ENCODE peak calls at places on chromosomes 11 and 22, in six cellular contexts. L is GM03348; B is anterior cingulate cortex; C is kidney glomerular epithelial cell; N is activated CD4-positive, alpha-beta memory T cell treated with anti-CD3 and anti-CD28 coated beads for 36 hours; D is foreskin keratinocyte. A is an unnamed sample.
A peak's percentile ranks its signal among the peaks of the same experiment; 100 is the strongest.

GRCh38 chr11:19191530-19192169 is 10.1 kb downstream of the CSRP3 start:
- DNase-seq in L (no peak), C (no peak), N (no peak), D (no peak), B (no peak), A (no peak)

GRCh38 chr22:44710474-44711235 is 8.7 kb downstream of the PRR5 start:
- DNase-seq in C (no peak), B (no peak), L (no peak), D (no peak), N (peak; percentile 21), A (no peak)

GRCh38 chr11:45045692-45046471 is 95.2 kb upstream of the TP53I11 start:
- DNase-seq in N (peak; percentile 38), B (no peak), L (peak; percentile 85), D (peak; percentile 76), C (peak; percentile 30), A (no peak)

GRCh38 chr11:71449596-71449995 is 1.4 kb upstream of the DHCR7 start:
- DNase-seq in D (no peak), B (no peak), C (no peak), N (no peak), L (no peak), A (no peak)

GRCh38 chr11:28524098-28524497 is 415.9 kb downstream of the METTL15 start:
- DNase-seq in L (no peak), B (no peak), N (no peak), D (peak; percentile 60), C (no peak), A (no peak)

GRCh38 chr11:67286621-67287333 is 2.3 kb upstream of the ANKRD13D start:
- DNase-seq in C (no peak), N (peak; percentile 45), B (no peak), L (no peak), D (no peak), A (no peak)

GRCh38 chr11:76824083-76824939 is 36.4 kb upstream of the ACER3 start:
- DNase-seq in N (no peak), L (no peak), D (peak; percentile 82), C (no peak), B (no peak), A (no peak)

GRCh38 chr22:27512283-27512761 is 289.2 kb downstream of the MN1 start:
- DNase-seq in C (no peak), B (no peak), L (peak; percentile 95), D (peak; percentile 100), N (no peak), A (no peak)

GRCh38 chr22:36365020-36365411 is 22.8 kb downstream of the MYH9 start:
- DNase-seq in N (peak; percentile 95), C (peak; percentile 87), B (no peak), D (peak; percentile 94), L (peak; percentile 75), A (peak; percentile 60)

GRCh38 chr11:15607361-15608036 is 492.8 kb downstream of the INSC start:
- DNase-seq in L (no peak), B (no peak), C (no peak), N (no peak), D (no peak), A (no peak)

GRCh38 chr11:73570415-73571114 is 27.3 kb downstream of the FAM168A start:
- DNase-seq in D (peak; percentile 99), L (no peak), N (no peak), B (no peak), C (peak; percentile 42), A (no peak)

GRCh38 chr11:93791493-93791892 is 7.4 kb downstream of the MED17 start:
- DNase-seq in C (no peak), N (no peak), D (no peak), L (no peak), B (no peak), A (no peak)

GRCh38 chr22:29121124-29121523 is 48.3 kb downstream of the KREMEN1 start:
- DNase-seq in B (no peak), L (no peak), N (no peak), C (no peak), D (no peak), A (no peak)

GRCh38 chr22:31818481-31819392 is 64.9 kb downstream of the DEPDC5 start:
- DNase-seq in L (peak; percentile 54), B (no peak), N (peak; percentile 60), D (no peak), C (no peak), A (no peak)

GRCh38 chr11:108870373-108871020 is 205.6 kb downstream of the DDX10 start:
- DNase-seq in B (no peak), L (peak; percentile 49), N (no peak), C (peak; percentile 64), D (peak; percentile 76), A (no peak)

GRCh38 chr11:86370922-86371614 is 3.6 kb upstream of the CCDC81 start:
- DNase-seq in D (peak; percentile 85), C (no peak), B (no peak), L (no peak), N (no peak), A (no peak)

GRCh38 chr11:1204381-1205101 is 18.3 kb upstream of the MUC5B start:
- DNase-seq in D (no peak), B (no peak), C (no peak), L (no peak), N (no peak), A (no peak)

GRCh38 chr22:39251762-39252460 is 7.1 kb upstream of the PDGFB start:
- DNase-seq in D (no peak), C (no peak), N (no peak), B (no peak), L (no peak), A (no peak)

GRCh38 chr11:3158131-3158591 is 6.9 kb downstream of the OSBPL5 start:
- DNase-seq in N (no peak), B (no peak), C (no peak), D (no peak), L (no peak), A (no peak)

GRCh38 chr11:76552987-76553386 is 108.2 kb downstream of the EMSY start:
- DNase-seq in C (no peak), D (no peak), N (no peak), B (no peak), L (no peak), A (no peak)

GRCh38 chr11:44979536-44980399 is 29.1 kb upstream of the TP53I11 start:
- DNase-seq in D (peak; percentile 87), L (no peak), C (no peak), N (no peak), B (no peak), A (no peak)

GRCh38 chr11:22162754-22163153 is 30.1 kb upstream of the ANO5 start:
- DNase-seq in B (no peak), D (no peak), N (no peak), C (no peak), L (no peak), A (no peak)

GRCh38 chr11:111671383-111671782 is 69.1 kb downstream of the SIK2 start:
- DNase-seq in B (no peak), D (no peak), N (no peak), L (no peak), C (no peak), A (no peak)

GRCh38 chr22:24156146-24156914 is 25.0 kb upstream of the SUSD2 start:
- DNase-seq in C (peak; percentile 55), N (peak; percentile 78), D (peak; percentile 7), L (peak; percentile 79), B (no peak), A (peak; percentile 84)

GRCh38 chr11:57434640-57435546 is 8.0 kb upstream of the SLC43A3 start:
- DNase-seq in B (no peak), C (peak; percentile 82), N (no peak), L (peak; percentile 92), D (peak; percentile 69), A (no peak)

GRCh38 chr11:116837231-116838091 is at the start of gene APOA1:
- DNase-seq in L (no peak), C (peak; percentile 42), D (no peak), B (no peak), N (no peak), A (no peak)

GRCh38 chr11:944711-945470 is 19.2 kb downstream of the AP2A2 start:
- DNase-seq in D (no peak), C (peak; percentile 74), B (no peak), L (peak; percentile 53), N (no peak), A (no peak)

GRCh38 chr11:90908074-90908473 is 685.2 kb upstream of the CHORDC1 start:
- DNase-seq in B (no peak), D (no peak), N (no peak), C (no peak), L (no peak), A (no peak)

GRCh38 chr22:19853879-19854777 is 546 bp downstream of the GNB1L start:
- DNase-seq in D (no peak), L (peak; percentile 45), B (no peak), N (peak; percentile 38), C (no peak), A (no peak)

GRCh38 chr11:108235192-108235591 is 12.3 kb downstream of the ATM start:
- DNase-seq in C (no peak), D (no peak), L (no peak), N (no peak), B (no peak), A (no peak)

GRCh38 chr22:44336962-44337657 is 24.4 kb upstream of the SHISAL1 start:
- DNase-seq in B (no peak), C (no peak), D (no peak), N (no peak), L (no peak), A (no peak)

GRCh38 chr11:107619926-107620325 is 29.0 kb downstream of the ELMOD1 start:
- DNase-seq in B (no peak), L (no peak), C (no peak), D (no peak), N (no peak), A (no peak)

GRCh38 chr11:26088391-26088790 is 243.5 kb upstream of the ANO3 start:
- DNase-seq in B (no peak), D (peak; percentile 75), L (peak; percentile 9), N (no peak), C (peak; percentile 42), A (no peak)

A was measured in GM12891.